ENCODE peak calls at places on chromosomes 6 and 20, in eight cellular contexts. Q is PC-3, H is body of pancreas, B is H9, L is stomach, P is A549, W is ascending aorta, S is hepatocyte. M is an unnamed sample.

GRCh38 chr6:79338493-79338892 is 104.0 kb upstream of the HMGN3 start:
- DNase-seq in W (no peak), L (no peak), S (no peak), B (no peak), Q (no peak), H (no peak), P (no peak), M (no peak)

GRCh38 chr6:25278557-25278913 is 639 bp upstream of the CARMIL1 start:
- DNase-seq in H (no peak), L (no peak), S (no peak), B (no peak), Q (no peak), W (no peak), P (no peak), M (no peak)

GRCh38 chr6:132698608-132699007 is 15.2 kb downstream of the VNN1 start:
- DNase-seq in Q (no peak), H (no peak), B (no peak), L (no peak), P (no peak), W (no peak), S (no peak), M (no peak)

GRCh38 chr6:90478278-90478677 is 108.6 kb downstream of the MAP3K7 start:
- DNase-seq in H (no peak), P (no peak), S (peak; percentile 17), L (no peak), B (peak; percentile 83), Q (no peak), W (no peak), M (no peak)

GRCh38 chr20:23374441-23374840 is 12.5 kb downstream of the GZF1 start:
- DNase-seq in B (no peak), H (no peak), W (no peak), S (no peak), L (no peak), P (no peak), Q (no peak), M (no peak)

GRCh38 chr6:137218473-137218916 is 690 bp downstream of the IFNGR1 start:
- DNase-seq in B (no peak), Q (peak; percentile 60), L (no peak), H (peak; percentile 52), P (no peak), W (peak; percentile 14), S (peak; percentile 56), M (no peak)

GRCh38 chr20:49579874-49580817 is 12.2 kb upstream of the PTGIS start:
- DNase-seq in L (no peak), B (no peak), Q (peak; percentile 49), H (no peak), P (no peak), S (peak; percentile 31), W (no peak), M (no peak)

GRCh38 chr6:168122011-168122410 is 43.0 kb upstream of the FRMD1 start:
- DNase-seq in P (no peak), B (peak; percentile 25), L (no peak), H (no peak), W (no peak), S (no peak), Q (no peak), M (no peak)

GRCh38 chr6:26128013-26128771 is 41.0 kb downstream of the HFE start:
- DNase-seq in Q (no peak), B (no peak), L (no peak), P (no peak), H (no peak), W (no peak), S (no peak), M (no peak)

GRCh38 chr6:79888587-79888986 is 58.8 kb downstream of the ELOVL4 start:
- DNase-seq in H (no peak), P (no peak), L (no peak), S (no peak), Q (no peak), B (no peak), W (no peak), M (no peak)

GRCh38 chr6:160038479-160038878 is 69.6 kb downstream of the IGF2R start:
- DNase-seq in L (no peak), H (no peak), Q (no peak), P (no peak), B (no peak), W (no peak), S (no peak), M (no peak)

DNA sequence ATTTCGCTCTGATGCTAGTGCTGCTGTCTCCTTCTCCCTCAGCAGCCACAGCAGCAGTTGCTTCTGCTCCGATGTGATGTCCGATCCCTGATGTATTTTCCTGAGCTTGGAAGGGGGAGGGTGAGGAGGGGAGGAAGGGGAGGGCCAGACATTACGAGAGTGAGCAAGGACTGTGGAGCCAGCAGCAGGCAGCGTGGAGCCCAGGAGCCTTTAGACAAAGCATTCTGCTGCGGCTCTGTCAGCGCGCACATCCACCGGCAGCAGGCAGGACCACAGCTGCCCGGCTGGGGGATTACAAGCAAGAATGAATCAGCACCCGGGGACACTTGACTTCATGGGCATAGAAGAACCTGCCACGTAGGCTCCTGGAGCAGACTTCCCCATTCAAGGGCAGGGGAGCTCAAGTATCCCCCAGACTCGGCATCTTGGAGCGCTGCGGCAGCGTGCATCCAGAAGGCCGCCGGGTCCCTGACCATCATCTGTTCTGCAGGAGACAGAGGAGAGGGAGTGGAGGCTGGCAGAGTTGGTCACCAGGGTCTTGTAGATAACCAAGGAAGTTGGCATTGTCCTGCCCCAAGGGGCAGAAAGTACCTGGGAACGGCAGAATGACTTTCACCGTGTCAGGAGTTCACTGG is 83.0 kb downstream of the TCP11 start:
- DNase-seq in B (no peak), Q (no peak), S (peak; percentile 50), P (no peak), H (no peak), W (no peak), L (no peak), M (no peak)
- TF ChIP-seq CTCF in B (no peak), Q (no peak), S (no peak), P (no peak), H (no peak), W (no peak), L (no peak), M (no peak)

GRCh38 chr6:31732029-31732428 is 2.9 kb upstream of the DDAH2 start:
- DNase-seq in Q (no peak), H (no peak), S (no peak), L (no peak), W (no peak), B (no peak), P (no peak), M (no peak)

GRCh38 chr6:31730631-31731086 is 1.6 kb upstream of the DDAH2 start:
- DNase-seq in S (no peak), P (no peak), W (no peak), B (peak; percentile 39), H (no peak), L (no peak), Q (no peak), M (no peak)

GRCh38 chr6:31729515-31729978 is 448 bp upstream of the DDAH2 start:
- DNase-seq in P (peak; percentile 80), S (peak; percentile 93), H (peak; percentile 83), Q (peak; percentile 82), B (peak; percentile 95), W (peak; percentile 83), L (peak; percentile 92), M (peak; percentile 98)

GRCh38 chr6:31728767-31729514 is at the start of gene DDAH2:
- DNase-seq in L (no peak), H (no peak), P (no peak), W (no peak), S (peak; percentile 31), B (no peak), Q (no peak), M (no peak)

DNA sequence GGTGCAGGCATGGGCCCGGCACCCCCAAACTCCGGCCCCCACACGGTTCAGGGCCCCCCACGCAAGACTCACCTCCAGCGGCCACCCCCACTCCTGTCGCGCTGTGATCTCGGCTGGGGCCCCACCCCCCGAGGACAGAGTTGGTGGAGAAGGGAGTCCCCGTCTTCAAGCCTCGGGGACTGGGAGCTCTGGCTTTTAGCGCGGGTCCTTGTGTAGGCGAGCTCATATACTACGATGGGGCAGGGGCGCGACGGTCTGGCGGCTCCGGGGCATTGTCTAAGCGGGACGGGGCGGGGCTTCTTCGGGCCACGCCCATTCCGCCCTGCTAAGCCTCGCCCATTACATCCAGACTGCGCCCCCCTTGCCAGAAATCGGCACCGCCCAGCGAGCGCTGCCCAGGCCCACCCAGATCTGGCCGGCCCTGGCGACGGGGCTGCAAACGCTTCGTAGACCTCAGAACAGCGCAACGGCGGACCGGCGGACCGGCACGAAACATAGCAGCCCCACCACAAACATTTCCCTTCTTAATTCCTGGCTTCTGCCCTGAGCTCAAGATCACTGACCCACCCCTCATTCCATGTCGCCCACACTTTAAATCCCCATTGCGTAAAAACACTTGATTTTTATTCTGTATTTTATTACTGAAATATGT is 1.0 kb upstream of the DDAH2 start:
- DNase-seq in P (peak; percentile 53), L (peak; percentile 83), S (peak; percentile 97), W (peak; percentile 65), B (peak; percentile 94), H (peak; percentile 68), Q (peak; percentile 79), M (peak; percentile 93)
- TF ChIP-seq CTCF in P (no peak), L (no peak), S (no peak), W (no peak), B (no peak), H (no peak), Q (no peak), M (no peak)

DNA sequence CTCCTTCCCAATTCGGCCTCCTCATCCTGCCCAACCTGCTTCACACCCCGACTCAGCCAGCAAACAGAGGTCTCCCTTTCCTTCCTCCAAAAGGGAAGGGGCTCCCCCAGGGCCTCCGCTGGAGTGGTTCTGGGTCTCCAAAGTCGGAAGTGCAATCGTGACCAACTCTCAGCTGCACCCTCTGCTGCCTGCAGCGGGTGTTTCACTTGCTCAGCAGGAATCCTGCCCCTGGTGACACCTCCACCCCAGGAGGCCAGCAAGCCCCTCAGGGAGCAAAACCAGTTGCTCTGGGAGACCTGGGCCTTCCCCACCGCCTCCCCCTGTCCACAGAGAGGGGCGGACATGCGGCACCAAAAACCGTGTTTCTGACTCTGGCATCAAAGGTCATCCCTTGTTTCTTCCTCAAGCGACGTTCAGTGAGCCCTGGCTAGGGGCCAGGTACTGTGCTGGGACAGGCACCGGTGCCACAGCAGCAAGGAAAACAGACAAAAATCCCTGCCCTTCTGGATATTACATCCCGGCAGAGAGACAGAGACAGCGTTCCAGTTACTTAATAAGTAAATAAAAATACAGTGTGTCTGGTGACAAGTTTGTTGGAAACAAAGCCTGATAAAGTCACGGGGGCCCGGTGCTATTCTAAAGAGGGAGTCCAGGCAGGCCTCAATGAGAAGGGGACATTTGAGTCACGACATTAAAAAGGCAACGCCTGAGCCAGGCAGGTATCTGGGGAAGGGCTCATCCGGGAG is 219.0 kb downstream of the BMP7 start:
- DNase-seq in S (no peak), P (peak; percentile 86), W (no peak), B (no peak), L (no peak), H (no peak), Q (peak; percentile 58), M (peak; percentile 44)
- TF ChIP-seq CTCF in S (peak; percentile 22), P (peak; percentile 35), W (no peak), B (peak; percentile 12), L (no peak), H (no peak), Q (peak; percentile 65), M (peak; percentile 25)

DNA sequence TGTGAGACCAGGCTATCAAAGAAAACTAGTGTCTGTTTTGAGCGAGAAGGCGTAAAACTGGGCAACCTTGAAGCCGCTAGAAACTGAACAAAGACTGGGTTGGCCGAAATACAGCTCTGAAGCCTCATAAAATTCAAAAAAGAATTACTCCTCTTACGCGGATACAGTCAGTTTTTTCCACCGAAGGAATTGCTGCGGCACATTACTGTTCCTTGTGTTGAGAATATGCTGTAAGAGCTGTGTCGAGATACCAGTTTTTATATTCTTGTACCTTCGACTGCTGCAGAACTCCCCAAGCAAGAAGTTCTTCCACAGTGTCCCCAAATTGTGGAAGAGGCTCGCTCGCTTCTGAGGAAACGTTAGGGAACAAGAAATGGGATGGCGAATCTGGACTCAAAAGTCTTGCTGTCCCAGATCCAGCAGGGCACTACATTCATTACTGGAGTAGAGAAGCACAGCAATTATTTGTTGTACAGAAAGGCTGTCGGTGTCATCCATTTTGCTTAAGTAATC is 518 bp upstream of the COX7A2 start:
- DNase-seq in H (no peak), W (no peak), S (peak; percentile 8), L (no peak), B (no peak), P (no peak), Q (no peak), M (no peak)
- TF ChIP-seq CTCF in H (no peak), W (no peak), S (no peak), L (no peak), B (no peak), P (no peak), Q (no peak), M (no peak)